ENCODE peak calls at places on chromosomes 4 and X, in four cellular contexts. Y, D, R and K are unnamed samples.

GRCh38 chr4:124275-125081 is at the start of gene ZNF718:
- DNase-seq in Y (peak), D (peak), R (peak), K (peak)

GRCh38 chr4:91567594-91567993 is 736.2 kb upstream of the GRID2 start:
- DNase-seq in D (no peak), R (no peak), Y (no peak), K (no peak)

GRCh38 chrX:39995457-39995856 is 102.3 kb downstream of the BCOR start:
- DNase-seq in R (no peak), D (no peak), Y (no peak), K (no peak)

GRCh38 chr4:168688584-168688983 is 191.7 kb downstream of the PALLD start:
- DNase-seq in D (no peak), Y (no peak), R (no peak), K (no peak)

GRCh38 chrX:109954333-109954732 is 48.6 kb upstream of the TMEM164 start:
- DNase-seq in D (no peak), R (no peak), Y (no peak), K (no peak)

GRCh38 chrX:39757971-39758370 is 339.8 kb downstream of the BCOR start:
- DNase-seq in R (no peak), Y (no peak), D (peak), K (peak)

GRCh38 chrX:119398587-119398973 is 556 bp upstream of the SLC25A43 start:
- DNase-seq in Y (no peak), R (no peak), D (no peak), K (no peak)

GRCh38 chr4:188127157-188127874 is 11.9 kb upstream of the TRIML1 start:
- DNase-seq in R (no peak), Y (no peak), D (peak), K (peak)

GRCh38 chr4:76783836-76784235 is 114.1 kb downstream of the SOWAHB start:
- DNase-seq in R (no peak), Y (peak), D (no peak), K (peak)

GRCh38 chrX:37912286-37912685 is 64.9 kb upstream of the DYNLT3 start:
- DNase-seq in R (no peak), Y (no peak), D (no peak), K (peak)

GRCh38 chr4:70901984-70902576 is at the start of gene MOB1B:
- DNase-seq in Y (peak), R (peak), D (peak), K (peak)

GRCh38 chr4:159443975-159444374 is 341.1 kb downstream of the RAPGEF2 start:
- DNase-seq in R (no peak), D (peak), Y (no peak), K (no peak)

GRCh38 chr4:40409835-40410234 is 74.7 kb downstream of the CHRNA9 start:
- DNase-seq in R (no peak), Y (no peak), D (peak), K (no peak)

GRCh38 chr4:53322696-53323095 is 43.2 kb downstream of the SCFD2 start:
- DNase-seq in R (no peak), D (no peak), Y (no peak), K (no peak)

GRCh38 chrX:139194571-139195280 is 335.8 kb upstream of the F9 start:
- DNase-seq in D (no peak), Y (peak), R (no peak), K (peak)
- H3K18ac ChIP-seq in D (no peak), Y (peak), R (no peak), K (no peak)

DNA sequence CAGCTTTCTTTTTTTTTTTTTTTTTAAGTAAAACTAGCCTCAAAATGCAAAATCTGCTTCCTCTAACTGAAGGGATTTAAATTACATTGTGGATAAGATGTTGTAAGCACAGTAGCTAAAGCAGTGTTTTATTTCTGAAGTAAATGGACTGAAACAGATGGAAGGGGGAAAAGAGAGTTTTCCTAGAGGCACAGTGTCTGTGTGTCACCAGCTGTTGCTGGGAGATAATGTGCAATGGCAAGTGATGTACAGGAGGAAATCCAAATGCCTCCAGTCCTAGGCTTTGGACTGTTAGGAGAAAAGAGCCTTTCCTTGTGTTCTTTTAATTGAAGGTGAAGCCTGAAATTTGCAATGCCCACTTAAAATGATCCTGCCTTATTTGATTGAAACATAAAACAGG is 672.1 kb downstream of the GRXCR1 start:
- DNase-seq in R (no peak), Y (no peak), D (no peak), K (no peak)
- H3K56ac ChIP-seq in R (no peak), Y (no peak), D (no peak), K (no peak)

DNA sequence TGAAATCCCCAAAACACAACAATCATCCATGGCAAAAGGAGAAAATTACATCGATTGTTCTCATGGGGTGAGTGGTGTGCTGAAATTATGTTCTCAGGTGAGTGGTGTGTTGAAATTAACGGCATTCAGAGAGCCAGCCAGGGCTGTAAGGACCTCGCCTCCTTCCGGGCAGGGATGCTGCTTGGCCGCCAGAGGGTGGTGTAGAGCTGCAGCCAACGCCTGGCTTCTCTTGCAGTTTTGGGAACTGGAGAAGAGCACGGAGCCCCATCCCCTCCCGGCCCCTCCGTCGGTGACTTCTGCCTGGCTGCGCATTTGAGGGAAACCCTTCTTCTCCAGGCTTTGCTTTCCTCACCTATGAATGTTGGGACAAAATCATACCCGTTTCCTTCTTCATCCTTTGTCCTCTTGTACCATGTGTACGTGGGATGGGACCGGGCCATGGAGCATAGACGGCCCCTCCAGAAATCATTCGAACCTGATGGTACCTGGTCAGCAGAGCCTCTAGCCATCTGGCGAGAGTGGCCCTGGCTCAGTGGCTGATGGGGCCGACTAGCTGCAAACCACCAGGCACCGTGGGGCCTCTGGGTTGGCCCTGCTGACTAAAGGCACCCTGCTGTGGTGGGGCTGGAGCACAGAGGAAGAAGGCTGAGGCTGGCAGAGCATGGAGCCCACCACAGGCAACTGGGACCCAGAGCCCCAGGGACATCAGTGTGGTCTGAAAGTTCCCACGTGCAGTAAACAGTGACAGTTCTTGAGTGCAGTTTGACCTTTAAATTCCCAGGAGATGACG is 28.4 kb downstream of the TRMT44 start:
- DNase-seq in D (peak), Y (peak), R (peak), K (peak)
- H3K18ac ChIP-seq in D (no peak), Y (no peak), R (peak), K (no peak)

DNA sequence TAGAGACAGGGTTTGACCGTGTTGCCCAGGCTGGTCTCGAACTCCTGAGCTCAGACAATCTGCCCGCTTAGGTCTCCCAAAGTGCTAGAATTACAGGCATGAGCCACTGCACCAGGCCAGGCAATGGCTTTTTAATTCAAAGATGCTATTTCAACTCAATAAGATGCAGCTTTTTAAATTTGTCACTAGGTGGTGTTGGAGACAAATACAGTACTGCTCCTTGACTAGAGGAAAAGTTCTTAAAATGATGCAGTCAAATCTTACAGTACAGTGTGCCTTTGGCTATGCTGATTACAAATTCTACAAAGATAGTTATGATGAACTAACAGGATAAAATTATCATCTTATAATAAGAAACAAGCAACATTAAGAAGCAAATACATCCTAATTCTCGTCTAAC is 441.1 kb downstream of the KCNIP4 start:
- DNase-seq in Y (no peak), R (no peak), D (no peak), K (peak)
- H3K56ac ChIP-seq in Y (no peak), R (no peak), D (no peak), K (no peak)

GRCh38 chr4:3437582-3437936 is 4.2 kb upstream of the HGFAC start:
- DNase-seq in R (no peak), Y (no peak), D (no peak), K (no peak)

GRCh38 chr4:3435684-3435956 is 6.1 kb upstream of the HGFAC start:
- DNase-seq in Y (no peak), R (no peak), D (no peak), K (no peak)

GRCh38 chr4:3436048-3436797 is 5.5 kb upstream of the HGFAC start:
- DNase-seq in Y (no peak), R (no peak), D (no peak), K (no peak)

GRCh38 chr4:3437998-3438846 is 3.5 kb upstream of the HGFAC start:
- DNase-seq in Y (no peak), R (no peak), D (no peak), K (no peak)

GRCh38 chr4:3436798-3437581 is 4.8 kb upstream of the HGFAC start:
- DNase-seq in D (peak), Y (no peak), R (no peak), K (no peak)
- H3K18ac ChIP-seq in D (peak), Y (no peak), R (no peak), K (no peak)

GRCh38 chrX:2820131-2820771 is 8.5 kb upstream of the GYG2 start:
- DNase-seq in R (no peak), D (no peak), Y (no peak), K (peak)
- H3K56ac ChIP-seq in R (no peak), D (no peak), Y (no peak), K (no peak)

DNA sequence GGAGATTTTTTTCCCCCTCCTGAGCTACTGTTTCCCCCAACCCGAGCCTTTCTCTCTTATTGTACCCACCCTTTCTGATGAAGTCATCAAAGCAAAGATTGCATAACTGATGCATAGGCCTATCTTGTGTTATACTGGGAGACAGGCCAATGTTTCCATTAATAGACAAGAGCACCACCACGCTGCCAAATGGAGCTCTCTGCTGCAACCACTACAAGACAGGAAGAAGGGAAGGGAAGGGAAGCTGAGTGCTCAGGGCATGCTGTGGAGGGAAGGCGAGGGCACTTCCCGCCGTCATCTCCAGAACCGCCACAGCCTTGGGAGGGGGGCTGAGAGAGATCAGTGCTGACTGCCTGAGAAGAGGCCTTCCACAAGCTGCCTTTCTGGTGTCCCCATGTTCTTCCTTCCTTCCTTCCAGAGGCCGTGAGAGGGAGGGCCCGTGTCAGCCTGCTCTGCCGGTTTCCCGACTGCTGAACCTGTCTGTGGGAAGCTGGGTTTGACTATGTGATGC is 75.0 kb downstream of the MGST2 start:
- DNase-seq in D (peak), R (no peak), Y (no peak), K (peak)
- H3K18ac ChIP-seq in D (peak), R (no peak), Y (no peak), K (no peak)

GRCh38 chr4:150379454-150379853 is 202.5 kb upstream of the MAB21L2 start:
- DNase-seq in Y (no peak), D (peak), R (no peak), K (no peak)
- H3K56ac ChIP-seq in Y (no peak), D (no peak), R (no peak), K (no peak)

GRCh38 chr4:112142152-112142551 is 3.1 kb upstream of the FAM241A start:
- DNase-seq in Y (no peak), D (no peak), R (no peak), K (no peak)
- H3K18ac ChIP-seq in Y (no peak), D (no peak), R (no peak), K (no peak)

DNA sequence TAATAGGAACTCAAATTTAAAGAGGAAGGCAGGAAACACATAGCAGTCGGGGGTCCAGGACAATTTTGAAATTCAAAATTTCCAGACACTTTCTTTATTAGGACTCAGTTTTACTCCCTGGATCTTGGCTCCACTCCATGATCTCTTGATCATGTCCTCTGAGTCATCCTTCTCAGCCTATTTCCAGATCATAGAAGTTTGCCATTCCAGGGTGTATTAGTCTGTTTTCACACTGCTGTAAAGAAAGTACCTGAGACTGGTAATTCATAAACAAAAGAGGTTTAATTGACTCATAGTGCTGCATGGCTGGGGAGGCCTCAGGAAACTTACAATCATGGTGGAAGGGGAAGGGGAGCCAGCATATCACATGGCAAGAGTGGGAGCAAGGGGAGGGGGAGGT is 564.7 kb upstream of the ACTRT1 start:
- DNase-seq in R (no peak), Y (no peak), D (no peak), K (no peak)
- H3K56ac ChIP-seq in R (no peak), Y (no peak), D (no peak), K (no peak)